ENCODE peak calls at places on chromosomes 16 and 17, in ten cellular contexts. N is WERI-Rb-1, K is mammary epithelial cell, I is epithelial cell of esophagus, U is HCT116, B is WTC11, W is IMR-90, O is suprapubic skin, F is astrocyte of the spinal cord, J is cardiac fibroblast. S is an unnamed sample.
A peak's percentile ranks its signal among the peaks of the same experiment; 100 is the strongest.

GRCh38 chr17:81429353-81429774 is 34.1 kb downstream of the BAHCC1 start:
- DNase-seq in N (no peak), K (peak; percentile 64), I (peak; percentile 71), U (no peak), B (no peak), W (peak; percentile 67), O (no peak), F (peak; percentile 70), J (peak; percentile 67), S (peak; percentile 65)

GRCh38 chr16:3003582-3004270 is 9.0 kb upstream of the CLDN9 start:
- DNase-seq in N (peak; percentile 99), K (peak; percentile 99), I (peak; percentile 100), U (peak; percentile 99), B (peak; percentile 99), W (peak; percentile 98), O (peak; percentile 95), F (peak; percentile 98), J (peak; percentile 99), S (peak; percentile 98)

GRCh38 chr17:28468781-28469180 is 4.7 kb upstream of the SLC13A2 start:
- DNase-seq in N (no peak), K (no peak), I (no peak), U (no peak), B (no peak), W (no peak), O (no peak), F (no peak), J (no peak), S (no peak)

GRCh38 chr16:73268311-73268997 is 220.5 kb upstream of the ZFHX3 start:
- DNase-seq in N (no peak), K (no peak), I (peak; percentile 12), U (no peak), B (peak; percentile 50), W (peak; percentile 16), O (no peak), F (no peak), J (peak; percentile 5), S (no peak)

GRCh38 chr16:30142672-30143346 is 19.8 kb upstream of the MAPK3 start:
- DNase-seq in N (peak; percentile 49), K (no peak), I (no peak), U (no peak), B (no peak), W (no peak), O (no peak), F (no peak), J (no peak), S (no peak)

GRCh38 chr17:60231234-60231633 is 81.5 kb downstream of the CA4 start:
- DNase-seq in N (no peak), K (peak; percentile 9), I (peak; percentile 38), U (peak; percentile 10), B (no peak), W (peak; percentile 39), O (no peak), F (peak; percentile 39), J (peak; percentile 63), S (peak; percentile 64)

GRCh38 chr16:67326472-67327309 is at the start of the genes KCTD19 and LRRC36:
- DNase-seq in N (peak; percentile 82), K (no peak), I (peak; percentile 30), U (no peak), B (peak; percentile 98), W (no peak), O (peak; percentile 77), F (peak; percentile 20), J (no peak), S (peak; percentile 56)

GRCh38 chr17:1029196-1029911 is 32.4 kb downstream of the TIMM22 start:
- DNase-seq in N (peak; percentile 76), K (peak; percentile 20), I (peak; percentile 45), U (no peak), B (no peak), W (peak; percentile 73), O (no peak), F (peak; percentile 48), J (peak; percentile 54), S (peak; percentile 82)

GRCh38 chr17:61411114-61411943 is 11.7 kb downstream of the TBX2 start:
- DNase-seq in N (peak; percentile 85), K (peak; percentile 48), I (peak; percentile 58), U (no peak), B (peak; percentile 61), W (peak; percentile 74), O (peak; percentile 72), F (peak; percentile 61), J (peak; percentile 76), S (peak; percentile 95)

GRCh38 chr17:56593073-56593740 is at the start of gene NOG:
- DNase-seq in N (peak; percentile 68), K (peak; percentile 61), I (peak; percentile 49), U (no peak), B (peak; percentile 73), W (peak; percentile 54), O (no peak), F (peak; percentile 63), J (peak; percentile 24), S (peak; percentile 23)

GRCh38 chr17:56593741-56594527 is 435 bp downstream of the NOG start:
- DNase-seq in N (peak; percentile 70), K (peak; percentile 79), I (peak; percentile 73), U (no peak), B (peak; percentile 62), W (peak; percentile 71), O (no peak), F (peak; percentile 48), J (peak; percentile 61), S (peak; percentile 84)

GRCh38 chr17:56596741-56597494 is 3.4 kb downstream of the NOG start:
- DNase-seq in N (peak; percentile 40), K (no peak), I (no peak), U (no peak), B (peak; percentile 65), W (no peak), O (no peak), F (no peak), J (no peak), S (no peak)

GRCh38 chr17:56595831-56596740 is 2.6 kb downstream of the NOG start:
- DNase-seq in N (no peak), K (peak; percentile 20), I (no peak), U (no peak), B (peak; percentile 68), W (peak; percentile 10), O (no peak), F (no peak), J (no peak), S (no peak)

DNA sequence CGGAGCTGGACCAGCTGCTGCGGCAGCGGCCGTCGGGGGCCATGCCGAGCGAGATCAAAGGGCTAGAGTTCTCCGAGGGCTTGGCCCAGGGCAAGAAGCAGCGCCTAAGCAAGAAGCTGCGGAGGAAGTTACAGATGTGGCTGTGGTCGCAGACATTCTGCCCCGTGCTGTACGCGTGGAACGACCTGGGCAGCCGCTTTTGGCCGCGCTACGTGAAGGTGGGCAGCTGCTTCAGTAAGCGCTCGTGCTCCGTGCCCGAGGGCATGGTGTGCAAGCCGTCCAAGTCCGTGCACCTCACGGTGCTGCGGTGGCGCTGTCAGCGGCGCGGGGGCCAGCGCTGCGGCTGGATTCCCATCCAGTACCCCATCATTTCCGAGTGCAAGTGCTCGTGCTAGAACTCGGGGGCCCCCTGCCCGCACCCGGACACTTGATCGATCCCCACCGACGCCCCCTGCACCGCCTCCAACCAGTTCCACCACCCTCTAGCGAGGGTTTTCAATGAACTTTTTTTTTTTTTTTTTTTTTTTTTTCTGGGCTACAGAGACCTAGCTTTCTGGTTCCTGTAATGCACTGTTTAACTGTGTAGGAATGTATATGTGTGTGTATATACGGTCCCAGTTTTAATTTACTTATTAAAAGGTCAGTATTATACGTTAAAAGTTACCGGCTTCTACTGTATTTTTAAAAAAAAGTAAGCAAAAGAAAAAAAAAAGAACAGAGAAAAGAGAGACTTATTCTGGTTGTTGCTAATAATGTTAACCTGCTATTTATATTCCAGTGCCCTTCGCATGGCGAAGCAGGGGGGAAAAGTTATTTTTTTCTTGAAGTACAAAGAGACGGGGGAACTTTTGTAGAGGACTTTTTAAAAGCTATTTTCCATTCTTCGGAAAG is 1.3 kb downstream of the NOG start:
- DNase-seq in N (no peak), K (peak; percentile 58), I (peak; percentile 39), U (no peak), B (peak; percentile 49), W (peak; percentile 10), O (no peak), F (peak; percentile 5), J (peak; percentile 2), S (no peak)
- TF ChIP-seq CTCF in N (peak; percentile 32), K (no peak), I (no peak), U (no peak), B (no peak), W (no peak), O (no peak), F (no peak), J (no peak), S (no peak)

GRCh38 chr17:13616031-13616430 is 14.3 kb upstream of the HS3ST3A1 start:
- DNase-seq in N (no peak), K (no peak), I (no peak), U (no peak), B (no peak), W (no peak), O (no peak), F (no peak), J (no peak), S (no peak)

DNA sequence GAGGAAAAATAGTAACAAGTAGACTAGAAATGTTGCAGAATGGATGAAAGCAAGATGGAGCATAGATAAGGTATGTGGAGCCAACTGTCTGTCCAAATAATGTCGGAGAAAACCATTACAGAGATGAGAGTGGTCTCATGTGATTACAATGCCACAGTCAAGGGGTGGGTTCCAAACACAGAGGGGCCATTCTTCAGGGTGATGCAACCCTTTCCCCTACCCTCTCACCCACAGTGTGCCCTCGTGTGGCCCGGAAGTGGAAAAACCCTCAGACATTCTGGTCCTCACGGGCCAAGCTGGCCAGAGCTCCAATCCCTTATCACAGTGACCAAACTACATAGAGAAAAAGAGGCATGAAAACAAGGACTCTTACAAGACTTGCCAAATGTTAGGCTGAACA is 17.7 kb upstream of the HS3ST3A1 start:
- DNase-seq in N (no peak), K (no peak), I (no peak), U (no peak), B (peak; percentile 20), W (no peak), O (no peak), F (no peak), J (no peak), S (no peak)
- TF ChIP-seq CTCF in N (peak; percentile 25), K (no peak), I (no peak), U (peak; percentile 21), B (no peak), W (no peak), O (no peak), F (no peak), J (no peak), S (no peak)

GRCh38 chr16:81405702-81406113 is 38.9 kb upstream of the CMIP start:
- DNase-seq in N (no peak), K (peak; percentile 98), I (peak; percentile 98), U (peak; percentile 99), B (peak; percentile 36), W (peak; percentile 92), O (no peak), F (peak; percentile 93), J (peak; percentile 95), S (peak; percentile 80)
- TF ChIP-seq CTCF in N (no peak), K (peak; percentile 39), I (peak; percentile 45), U (peak; percentile 15), B (no peak), W (peak; percentile 5), O (no peak), F (peak; percentile 17), J (peak; percentile 23), S (no peak)

DNA sequence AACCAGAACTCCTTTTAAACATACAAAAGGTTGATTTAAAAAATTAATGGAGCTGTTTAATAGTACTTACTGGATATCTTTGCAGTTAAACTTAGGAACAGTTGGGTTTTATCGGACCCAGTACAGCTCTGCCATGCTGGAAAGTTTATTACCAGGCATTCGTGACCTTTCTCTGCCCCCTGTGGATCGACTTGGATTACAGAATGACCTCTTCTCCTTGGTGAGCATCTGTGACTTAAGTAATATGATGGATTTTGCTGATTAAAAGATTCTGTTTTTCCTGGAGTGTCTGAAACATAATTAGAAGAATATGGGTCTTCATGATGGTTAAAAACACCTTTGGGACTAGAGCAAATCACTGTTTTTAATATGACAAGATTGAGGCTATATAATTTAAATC is 45.9 kb upstream of the KPNB1 start:
- DNase-seq in N (peak; percentile 29), K (no peak), I (no peak), U (no peak), B (no peak), W (no peak), O (no peak), F (no peak), J (peak; percentile 15), S (peak; percentile 36)
- TF ChIP-seq CTCF in N (no peak), K (no peak), I (no peak), U (no peak), B (no peak), W (no peak), O (no peak), F (no peak), J (no peak), S (no peak)